ENCODE peak calls at places on chromosome 9, in four cellular contexts. F is heart right ventricle; W is pancreas; L is activated CD8-positive, alpha-beta T cell treated with anti-CD3 and anti-CD28 coated beads for 36 hours. R is an unnamed sample.

GRCh38 chr9:128689293-128689770 is 310 bp downstream of the SET start:
- DNase-seq in F (peak), W (peak), L (peak), R (no peak)

GRCh38 chr9:88949961-88950340 is 41.3 kb upstream of the S1PR3 start:
- DNase-seq in F (no peak), W (no peak), L (peak), R (no peak)

GRCh38 chr9:90821697-90822096 is 20.1 kb downstream of the SYK start:
- DNase-seq in F (no peak), W (no peak), L (no peak), R (no peak)

GRCh38 chr9:127877566-127877998 is at the start of gene AK1:
- DNase-seq in F (peak), W (peak), L (no peak), R (no peak)

GRCh38 chr9:126506361-126507317 is 107.1 kb upstream of the LMX1B start:
- DNase-seq in F (no peak), W (no peak), L (no peak), R (no peak)

GRCh38 chr9:7780261-7780988 is 19.2 kb downstream of the DMAC1 start:
- DNase-seq in F (no peak), W (no peak), L (no peak), R (no peak)

GRCh38 chr9:95363051-95363841 is 45.7 kb upstream of the FANCC start:
- DNase-seq in F (no peak), W (no peak), L (no peak), R (no peak)

GRCh38 chr9:86166546-86166945 is 67.2 kb upstream of the GOLM1 start:
- DNase-seq in F (no peak), W (no peak), L (no peak), R (no peak)

GRCh38 chr9:114341152-114341830 is 11.6 kb downstream of the ORM2 start:
- DNase-seq in F (no peak), W (no peak), L (no peak), R (no peak)

GRCh38 chr9:70529833-70530232 is 115.4 kb upstream of the KLF9 start:
- DNase-seq in F (no peak), W (no peak), L (no peak), R (no peak)

GRCh38 chr9:76571288-76572204 is 112.6 kb downstream of the GCNT1 start:
- DNase-seq in F (peak), W (no peak), L (peak), R (peak)

GRCh38 chr9:137411670-137412380 is 11.1 kb downstream of the EXD3 start:
- DNase-seq in F (peak), W (peak), L (peak), R (peak)

GRCh38 chr9:27487128-27487527 is 37.0 kb upstream of the IFNK start:
- DNase-seq in F (no peak), W (no peak), L (no peak), R (no peak)

GRCh38 chr9:79037338-79037737 is 534.4 kb upstream of the TLE4 start:
- DNase-seq in F (no peak), W (no peak), L (no peak), R (no peak)

GRCh38 chr9:35756275-35756742 is 2.2 kb upstream of the MSMP start:
- DNase-seq in F (peak), W (peak), L (peak), R (no peak)

GRCh38 chr9:89999534-90000370 is 394.9 kb downstream of the GADD45G start:
- DNase-seq in F (peak), W (peak), L (peak), R (peak)

GRCh38 chr9:117354252-117354847 is 60.5 kb downstream of the ASTN2 start:
- DNase-seq in F (no peak), W (no peak), L (no peak), R (no peak)

GRCh38 chr9:34459941-34460340 is 1.3 kb downstream of the DNAI1 start:
- DNase-seq in F (no peak), W (no peak), L (no peak), R (no peak)

GRCh38 chr9:16272766-16273165 is 597.7 kb downstream of the BNC2 start:
- DNase-seq in F (no peak), W (no peak), L (no peak), R (no peak)

GRCh38 chr9:114086009-114086408 is 7.9 kb upstream of the AMBP start:
- DNase-seq in F (no peak), W (no peak), L (no peak), R (no peak)

GRCh38 chr9:75880556-75880955 is 9.9 kb upstream of the PCSK5 start:
- DNase-seq in F (no peak), W (no peak), L (no peak), R (no peak)

GRCh38 chr9:104961701-104962359 is 33.9 kb upstream of the ABCA1 start:
- DNase-seq in F (no peak), W (no peak), L (no peak), R (no peak)

GRCh38 chr9:114487607-114488300 is 17.5 kb downstream of the WHRN start:
- DNase-seq in F (no peak), W (peak), L (peak), R (peak)

GRCh38 chr9:123364241-123364824 is 8.3 kb downstream of the CRB2 start:
- DNase-seq in F (no peak), W (no peak), L (no peak), R (no peak)

GRCh38 chr9:111897831-111898144 is 1.2 kb downstream of the UGCG start:
- DNase-seq in F (no peak), W (no peak), L (no peak), R (peak)

GRCh38 chr9:96217358-96217755 is 84.6 kb downstream of the HSD17B3 start:
- DNase-seq in F (peak), W (no peak), L (no peak), R (no peak)

GRCh38 chr9:93276973-93277372 is 93.0 kb downstream of the WNK2 start:
- DNase-seq in F (no peak), W (no peak), L (peak), R (peak)

GRCh38 chr9:127528407-127529251 is 77.3 kb downstream of the LRSAM1 start:
- DNase-seq in F (no peak), W (no peak), L (no peak), R (no peak)

GRCh38 chr9:72665421-72665820 is 144.0 kb downstream of the TMC1 start:
- DNase-seq in F (no peak), W (no peak), L (no peak), R (no peak)

GRCh38 chr9:119318371-119318770 is 50.9 kb downstream of the BRINP1 start:
- DNase-seq in F (no peak), W (no peak), L (no peak), R (no peak)

GRCh38 chr9:89597711-89598707 is 6.8 kb upstream of the GADD45G start:
- DNase-seq in F (no peak), W (no peak), L (peak), R (peak)

GRCh38 chr9:130260816-130261765 is 4.5 kb upstream of the HMCN2 start:
- DNase-seq in F (no peak), W (no peak), L (no peak), R (no peak)

GRCh38 chr9:96203867-96204412 is 98.0 kb downstream of the HSD17B3 start:
- DNase-seq in F (no peak), W (no peak), L (peak), R (no peak)

DNA sequence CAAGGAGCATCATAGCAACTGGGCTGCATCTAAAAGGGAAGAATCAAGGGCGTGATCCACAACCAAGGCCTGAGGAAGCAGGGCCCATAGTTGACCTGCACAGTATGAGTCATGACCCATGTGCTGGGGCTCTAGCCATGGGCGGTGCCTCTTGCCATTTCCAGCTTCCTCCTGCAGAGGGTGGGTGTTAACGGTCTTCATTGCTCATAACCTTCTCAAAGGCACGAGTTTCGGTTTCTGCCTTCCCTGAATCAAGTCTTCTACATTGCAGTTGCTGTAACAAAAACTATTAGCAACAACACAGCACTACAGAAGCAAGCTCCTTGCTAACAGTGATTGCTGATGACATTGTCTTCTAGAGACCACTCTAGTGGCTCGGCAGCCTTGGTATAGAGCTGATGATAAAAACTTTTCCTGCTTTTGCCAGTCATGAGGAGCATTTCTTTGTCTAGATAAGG is 66.9 kb downstream of the CTSL start:
- DNase-seq in F (peak), W (peak), L (peak), R (peak)
- TF ChIP-seq CTCF in F (peak), W (no peak), L (no peak), R (no peak)

GRCh38 chr9:136346157-136346481 is 17.4 kb downstream of the DNLZ start:
- DNase-seq in F (no peak), W (no peak), L (no peak), R (no peak)
- TF ChIP-seq CTCF in F (no peak), W (no peak), L (no peak), R (no peak)

GRCh38 chr9:33210006-33210715 is 29.8 kb upstream of the SPINK4 start:
- DNase-seq in F (no peak), W (no peak), L (no peak), R (no peak)

GRCh38 chr9:33209394-33209793 is 30.6 kb upstream of the SPINK4 start:
- DNase-seq in F (no peak), W (no peak), L (no peak), R (no peak)

DNA sequence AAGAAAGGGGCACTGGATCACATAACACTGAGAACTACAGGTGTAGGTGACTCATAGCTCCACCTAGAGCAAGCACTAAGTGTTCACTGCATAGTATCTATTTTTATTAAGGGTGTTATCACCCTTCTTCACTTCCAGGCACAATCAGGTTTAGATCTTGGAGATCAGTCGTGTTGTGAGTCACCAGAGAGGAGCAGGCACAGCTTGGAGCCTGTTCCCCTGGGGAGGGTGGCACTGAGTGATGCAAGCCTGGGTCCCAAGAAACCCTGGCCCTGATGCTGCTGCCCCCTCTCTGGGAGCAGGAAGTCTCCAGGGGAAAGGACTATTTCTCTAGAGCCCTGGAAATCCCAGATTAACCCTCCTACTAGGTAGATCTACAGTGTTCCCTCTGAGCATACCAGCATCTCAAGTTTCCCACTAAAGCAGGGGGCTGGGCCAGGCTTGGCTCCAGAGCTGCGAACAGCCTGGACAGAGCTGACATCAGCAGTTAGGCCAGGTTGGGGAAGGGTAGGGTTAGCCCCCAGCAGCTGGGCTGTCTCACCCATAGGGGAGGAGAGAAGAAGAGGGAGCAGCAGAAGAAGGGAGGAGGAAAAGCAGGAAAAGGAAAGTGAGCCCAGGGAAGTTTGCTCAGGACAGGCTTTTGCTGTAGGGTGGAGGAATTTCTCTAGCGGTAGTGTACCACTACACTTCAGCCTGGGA is 28.1 kb upstream of the SPINK4 start:
- DNase-seq in F (no peak), W (no peak), L (no peak), R (no peak)
- TF ChIP-seq CTCF in F (no peak), W (no peak), L (no peak), R (no peak)

GRCh38 chr9:6490863-6491262 is 77.9 kb downstream of the UHRF2 start:
- DNase-seq in F (no peak), W (no peak), L (no peak), R (no peak)

GRCh38 chr9:6498982-6499381 is 86.0 kb downstream of the UHRF2 start:
- DNase-seq in F (no peak), W (no peak), L (no peak), R (no peak)

GRCh38 chr9:6495484-6495883 is 82.5 kb downstream of the UHRF2 start:
- DNase-seq in F (no peak), W (no peak), L (no peak), R (no peak)
- TF ChIP-seq CTCF in F (no peak), W (no peak), L (no peak), R (no peak)

GRCh38 chr9:1429328-1429727 is 379.2 kb downstream of the DMRT2 start:
- DNase-seq in F (peak), W (peak), L (peak), R (no peak)

GRCh38 chr9:1434082-1434481 is 383.9 kb downstream of the DMRT2 start:
- DNase-seq in F (no peak), W (no peak), L (no peak), R (no peak)
- TF ChIP-seq CTCF in F (no peak), W (no peak), L (no peak), R (no peak)

GRCh38 chr9:37480759-37481158 is 5.0 kb upstream of the POLR1E start:
- DNase-seq in F (no peak), W (no peak), L (no peak), R (no peak)
- TF ChIP-seq CTCF in F (no peak), W (no peak), L (no peak), R (no peak)

GRCh38 chr9:74449060-74449459 is 48.1 kb upstream of the RORB start:
- DNase-seq in F (no peak), W (no peak), L (no peak), R (no peak)

GRCh38 chr9:74447451-74448193 is 49.5 kb upstream of the RORB start:
- DNase-seq in F (no peak), W (no peak), L (no peak), R (no peak)

GRCh38 chr9:74444389-74444788 is 52.7 kb upstream of the RORB start:
- DNase-seq in F (peak), W (no peak), L (no peak), R (no peak)

DNA sequence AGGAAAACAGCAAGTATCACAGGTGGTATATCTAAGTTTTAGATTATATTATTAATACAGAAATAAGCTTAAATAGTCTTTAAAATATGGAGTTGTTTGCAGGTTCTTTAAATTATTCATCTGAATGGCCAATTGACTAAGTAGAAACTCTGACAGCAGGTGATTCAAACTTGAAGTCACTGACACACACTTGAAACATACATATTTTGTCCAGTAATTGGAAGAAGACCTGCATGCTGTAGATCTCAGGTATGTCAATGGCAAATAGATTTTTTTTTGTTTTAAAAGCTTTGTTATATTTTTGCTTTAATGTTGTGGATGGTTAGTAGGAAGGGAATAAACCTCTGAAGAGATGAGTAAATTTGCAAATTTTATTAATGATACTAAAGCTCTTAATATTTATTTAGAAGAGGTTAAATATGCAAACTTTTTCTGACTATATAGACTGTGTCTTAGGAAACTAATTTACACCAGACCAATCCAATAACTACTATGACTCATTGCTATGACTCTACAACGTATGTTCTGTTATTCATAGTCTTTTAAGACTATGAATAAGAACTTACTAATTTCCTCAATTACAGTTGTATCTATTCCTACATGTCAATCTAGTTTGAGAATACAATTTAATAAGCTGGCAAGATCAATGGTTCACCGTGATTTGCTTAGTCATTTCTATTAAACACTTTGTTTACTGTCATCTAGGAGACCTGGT is 53.9 kb upstream of the RORB start:
- DNase-seq in F (no peak), W (no peak), L (no peak), R (no peak)
- TF ChIP-seq CTCF in F (no peak), W (no peak), L (no peak), R (no peak)

GRCh38 chr9:69223605-69224004 is 49.5 kb downstream of the TJP2 start:
- DNase-seq in F (no peak), W (no peak), L (peak), R (peak)
- TF ChIP-seq CTCF in F (peak), W (no peak), L (peak), R (peak)